ENCODE peak calls at places on chromosomes 5 and 9, in four cellular contexts. Q is IMR-90, J is HCT116, U is mammary epithelial cell. N is an unnamed sample.

GRCh38 chr5:31502506-31502905 is 29.4 kb downstream of the DROSHA start:
- DNase-seq in Q (peak), J (no peak), U (no peak), N (no peak)

GRCh38 chr9:112570731-112571167 is 84.1 kb downstream of the KIAA1958 start:
- DNase-seq in Q (no peak), J (no peak), U (no peak), N (no peak)

GRCh38 chr5:129496410-129496809 is 36.3 kb downstream of the ADAMTS19 start:
- DNase-seq in Q (no peak), J (no peak), U (no peak), N (no peak)

GRCh38 chr9:110650261-110650660 is 18.3 kb upstream of the MUSK start:
- DNase-seq in Q (peak), J (no peak), U (no peak), N (no peak)

GRCh38 chr9:33446507-33447403 is 638 bp downstream of the AQP3 start:
- DNase-seq in Q (peak), J (no peak), U (peak), N (peak)

GRCh38 chr9:84617415-84617814 is 52.1 kb upstream of the NTRK2 start:
- DNase-seq in Q (no peak), J (no peak), U (no peak), N (no peak)

GRCh38 chr5:116216246-116216645 is 131.4 kb downstream of the COMMD10 start:
- DNase-seq in Q (no peak), J (no peak), U (no peak), N (no peak)

GRCh38 chr9:122227576-122227903 is 1.2 kb downstream of the LHX6 start:
- DNase-seq in Q (no peak), J (no peak), U (no peak), N (no peak)

GRCh38 chr5:61603211-61603908 is 271.3 kb downstream of the ZSWIM6 start:
- DNase-seq in Q (no peak), J (no peak), U (no peak), N (no peak)

GRCh38 chr5:2254880-2255750 is 372.4 kb upstream of the IRX4 start:
- DNase-seq in Q (no peak), J (no peak), U (no peak), N (no peak)

GRCh38 chr5:16681761-16682335 is 65.1 kb upstream of the RETREG1 start:
- DNase-seq in Q (no peak), J (no peak), U (no peak), N (no peak)

GRCh38 chr9:83291196-83291595 is 228.3 kb upstream of the RASEF start:
- DNase-seq in Q (no peak), J (no peak), U (no peak), N (no peak)

GRCh38 chr9:83299094-83299493 is 236.2 kb upstream of the RASEF start:
- DNase-seq in Q (no peak), J (no peak), U (peak), N (no peak)

GRCh38 chr9:83299556-83299955 is 236.6 kb upstream of the RASEF start:
- DNase-seq in Q (no peak), J (no peak), U (peak), N (no peak)

GRCh38 chr9:83294816-83295215 is 231.9 kb upstream of the RASEF start:
- DNase-seq in Q (no peak), J (no peak), U (no peak), N (no peak)

DNA sequence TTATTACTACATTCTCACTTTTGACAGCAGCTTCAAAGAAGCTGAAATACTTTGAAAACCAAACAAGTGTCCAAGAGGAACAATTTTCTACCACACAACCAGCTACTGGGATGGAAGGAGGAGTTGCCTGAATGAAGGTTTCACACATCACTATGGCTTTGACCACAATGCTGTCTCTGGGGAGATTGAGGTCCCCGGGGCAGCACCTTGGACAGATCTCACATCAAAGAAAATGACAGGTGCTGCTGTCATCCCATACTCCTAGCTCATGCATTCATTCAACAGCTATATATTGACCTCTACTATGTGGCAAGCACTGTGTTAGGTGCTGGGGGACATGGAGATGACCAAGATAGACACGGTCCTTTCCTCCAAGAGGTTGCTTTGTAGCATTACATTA is 233.2 kb upstream of the RASEF start:
- DNase-seq in Q (no peak), J (no peak), U (no peak), N (peak)
- H2AFZ ChIP-seq in Q (no peak), J (no peak), U (no peak), N (no peak)

GRCh38 chr5:125412561-125413535 is 666.4 kb upstream of the ZNF608 start:
- DNase-seq in Q (peak), J (no peak), U (peak), N (no peak)

GRCh38 chr5:125411163-125412050 is 665.0 kb upstream of the ZNF608 start:
- DNase-seq in Q (peak), J (no peak), U (peak), N (peak)

GRCh38 chr5:125413861-125414260 is 667.4 kb upstream of the ZNF608 start:
- DNase-seq in Q (no peak), J (no peak), U (no peak), N (no peak)

GRCh38 chr5:125410501-125411162 is 664.2 kb upstream of the ZNF608 start:
- DNase-seq in Q (peak), J (no peak), U (peak), N (no peak)

GRCh38 chr5:125412051-125412560 is 665.7 kb upstream of the ZNF608 start:
- DNase-seq in Q (no peak), J (no peak), U (peak), N (peak)
- H2AFZ ChIP-seq in Q (peak), J (no peak), U (peak), N (peak)

GRCh38 chr5:371811-372555 is 50.5 kb downstream of the AHRR start:
- DNase-seq in Q (no peak), J (no peak), U (no peak), N (no peak)

GRCh38 chr5:374631-375335 is 53.3 kb downstream of the AHRR start:
- DNase-seq in Q (no peak), J (no peak), U (no peak), N (no peak)

GRCh38 chr5:372556-372910 is 51.0 kb downstream of the AHRR start:
- DNase-seq in Q (no peak), J (no peak), U (no peak), N (no peak)

GRCh38 chr5:373710-374602 is 52.4 kb downstream of the AHRR start:
- DNase-seq in Q (peak), J (no peak), U (peak), N (no peak)

GRCh38 chr5:372911-373709 is 51.6 kb downstream of the AHRR start:
- DNase-seq in Q (no peak), J (no peak), U (no peak), N (no peak)
- H2AFZ ChIP-seq in Q (peak), J (no peak), U (no peak), N (no peak)

DNA sequence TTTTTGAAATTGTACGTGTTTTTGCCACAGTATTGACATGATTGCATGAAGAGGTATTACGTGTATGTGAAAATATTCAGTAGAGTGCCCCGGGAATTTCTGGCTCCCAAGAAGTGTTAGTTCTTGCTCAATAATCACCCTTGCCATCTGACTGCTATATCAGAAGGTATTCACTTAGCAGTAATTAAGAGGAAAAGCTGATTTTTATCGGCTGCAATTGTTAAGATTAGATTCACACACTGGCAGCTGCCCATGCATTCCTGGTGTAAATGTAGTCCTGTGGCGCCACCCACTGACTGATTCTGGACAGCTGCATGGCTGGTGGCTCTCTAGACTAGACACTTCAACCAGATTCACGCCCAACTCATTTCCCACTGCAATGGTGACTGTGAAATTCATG is 440.0 kb upstream of the ADAMTS16 start:
- DNase-seq in Q (no peak), J (no peak), U (peak), N (peak)
- H2AFZ ChIP-seq in Q (no peak), J (no peak), U (peak), N (no peak)

GRCh38 chr5:109411627-109412026 is 1.9 kb upstream of the PJA2 start:
- DNase-seq in Q (peak), J (peak), U (peak), N (peak)
- H2AFZ ChIP-seq in Q (no peak), J (peak), U (no peak), N (peak)

N was measured in MM.1S.